ENCODE peak calls at places on chromosomes 4 and X, in ten cellular contexts. R, X, C, A, P, E, K, U, O and W are unnamed samples.

GRCh38 chr4:13642576-13642975 is 15.1 kb upstream of the BOD1L1 start:
- ATAC-seq in R (no peak), X (peak), C (no peak), A (no peak), P (peak), E (no peak), K (no peak), U (no peak), O (no peak), W (no peak)

GRCh38 chrX:30887721-30888120 is 1.3 kb downstream of the TAB3 start:
- ATAC-seq in R (no peak), X (no peak), C (no peak), A (no peak), P (no peak), E (no peak), K (no peak), U (no peak), O (no peak), W (no peak)

GRCh38 chrX:115591856-115592842 is 31.2 kb downstream of the PLS3 start:
- ATAC-seq in R (no peak), X (no peak), C (no peak), A (peak), P (peak), E (no peak), K (peak), U (peak), O (no peak), W (peak)

GRCh38 chr4:124964251-124964650 is 251.7 kb upstream of the ANKRD50 start:
- ATAC-seq in R (no peak), X (no peak), C (no peak), A (no peak), P (no peak), E (no peak), K (no peak), U (no peak), O (no peak), W (no peak)

GRCh38 chr4:3466691-3467600 is 3.8 kb downstream of the DOK7 start:
- ATAC-seq in R (no peak), X (no peak), C (no peak), A (no peak), P (peak), E (no peak), K (no peak), U (peak), O (no peak), W (no peak)

GRCh38 chr4:14668296-14668695 is 334.0 kb upstream of the CPEB2 start:
- ATAC-seq in R (no peak), X (no peak), C (no peak), A (no peak), P (no peak), E (no peak), K (no peak), U (no peak), O (no peak), W (peak)

GRCh38 chr4:47473351-47473750 is 9.8 kb upstream of the COMMD8 start:
- ATAC-seq in R (no peak), X (no peak), C (no peak), A (no peak), P (no peak), E (no peak), K (no peak), U (no peak), O (no peak), W (no peak)

GRCh38 chrX:78168065-78168464 is 28.6 kb upstream of the TAF9B start:
- ATAC-seq in R (no peak), X (no peak), C (no peak), A (peak), P (no peak), E (no peak), K (no peak), U (no peak), O (no peak), W (no peak)